ENCODE peak calls at places on chromosomes 12 and 14, in four cellular contexts. Y is SK-N-MC, Z is A549, E is tibial nerve. L is an unnamed sample.
A peak's percentile ranks its signal among the peaks of the same experiment; 100 is the strongest.

GRCh38 chr12:27969901-27970390 is 2.6 kb downstream of the PTHLH start:
- DNase-seq in Z (peak; percentile 47), Y (no peak), E (peak; percentile 22), L (no peak)

GRCh38 chr12:126874427-126875026 is 1392.4 kb upstream of the TMEM132C start:
- DNase-seq in Y (no peak), E (peak; percentile 15), Z (peak; percentile 35), L (peak; percentile 26)

GRCh38 chr12:121085113-121085841 is 46.2 kb upstream of the OASL start:
- DNase-seq in Y (no peak), Z (no peak), E (no peak), L (no peak)

GRCh38 chr14:80427101-80427500 is 215.8 kb upstream of the DIO2 start:
- DNase-seq in Z (no peak), E (no peak), Y (no peak), L (no peak)

GRCh38 chr12:98698603-98699463 is 53.7 kb downstream of the APAF1 start:
- DNase-seq in Z (peak; percentile 66), Y (peak; percentile 22), E (peak; percentile 19), L (peak; percentile 55)

GRCh38 chr12:2215709-2216560 is 163.1 kb downstream of the CACNA1C start:
- DNase-seq in E (no peak), Y (no peak), Z (no peak), L (no peak)

GRCh38 chr14:68734231-68734732 is 58.6 kb downstream of the ZFP36L1 start:
- DNase-seq in E (no peak), Z (no peak), Y (no peak), L (no peak)

GRCh38 chr12:52361553-52361952 is 5.7 kb downstream of the KRT85 start:
- DNase-seq in Y (no peak), E (no peak), Z (no peak), L (no peak)

GRCh38 chr14:93914278-93914677 is 12.9 kb upstream of the FAM181A start:
- DNase-seq in Z (no peak), E (no peak), Y (no peak), L (no peak)

GRCh38 chr14:32277998-32278397 is 51.1 kb upstream of the AKAP6 start:
- DNase-seq in Z (no peak), Y (no peak), E (no peak), L (no peak)

GRCh38 chr14:25042362-25043299 is 7.3 kb downstream of the STXBP6 start:
- DNase-seq in Y (no peak), E (no peak), Z (no peak), L (no peak)

DNA sequence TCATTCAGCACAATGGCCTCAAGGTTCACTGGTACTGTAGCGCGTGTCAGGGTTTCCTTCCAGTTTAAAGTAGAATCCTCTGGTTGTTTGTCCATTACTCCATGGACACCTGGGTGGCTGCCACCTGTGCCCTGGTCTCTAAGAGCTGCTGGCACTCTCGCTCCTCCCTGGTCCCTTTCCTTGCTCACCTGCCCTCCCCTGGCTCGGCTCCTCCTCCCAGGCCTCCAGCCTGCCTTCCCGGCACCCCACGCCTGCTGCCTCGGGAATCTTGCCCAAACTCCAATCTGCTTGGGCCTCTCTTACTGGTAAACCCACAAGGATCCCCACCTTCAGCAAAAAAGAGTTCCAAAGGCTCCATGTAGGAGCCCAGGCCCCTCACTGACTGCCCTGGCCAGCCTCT is 154.4 kb upstream of the DIO3 start:
- DNase-seq in Z (no peak), Y (no peak), E (no peak), L (no peak)
- H3K9me3 ChIP-seq in Z (no peaks in the 10 kb centered on the region), Y (no peaks in the 10 kb centered on the region), E (no peaks in the 10 kb centered on the region), L (no peaks in the 10 kb centered on the region)

DNA sequence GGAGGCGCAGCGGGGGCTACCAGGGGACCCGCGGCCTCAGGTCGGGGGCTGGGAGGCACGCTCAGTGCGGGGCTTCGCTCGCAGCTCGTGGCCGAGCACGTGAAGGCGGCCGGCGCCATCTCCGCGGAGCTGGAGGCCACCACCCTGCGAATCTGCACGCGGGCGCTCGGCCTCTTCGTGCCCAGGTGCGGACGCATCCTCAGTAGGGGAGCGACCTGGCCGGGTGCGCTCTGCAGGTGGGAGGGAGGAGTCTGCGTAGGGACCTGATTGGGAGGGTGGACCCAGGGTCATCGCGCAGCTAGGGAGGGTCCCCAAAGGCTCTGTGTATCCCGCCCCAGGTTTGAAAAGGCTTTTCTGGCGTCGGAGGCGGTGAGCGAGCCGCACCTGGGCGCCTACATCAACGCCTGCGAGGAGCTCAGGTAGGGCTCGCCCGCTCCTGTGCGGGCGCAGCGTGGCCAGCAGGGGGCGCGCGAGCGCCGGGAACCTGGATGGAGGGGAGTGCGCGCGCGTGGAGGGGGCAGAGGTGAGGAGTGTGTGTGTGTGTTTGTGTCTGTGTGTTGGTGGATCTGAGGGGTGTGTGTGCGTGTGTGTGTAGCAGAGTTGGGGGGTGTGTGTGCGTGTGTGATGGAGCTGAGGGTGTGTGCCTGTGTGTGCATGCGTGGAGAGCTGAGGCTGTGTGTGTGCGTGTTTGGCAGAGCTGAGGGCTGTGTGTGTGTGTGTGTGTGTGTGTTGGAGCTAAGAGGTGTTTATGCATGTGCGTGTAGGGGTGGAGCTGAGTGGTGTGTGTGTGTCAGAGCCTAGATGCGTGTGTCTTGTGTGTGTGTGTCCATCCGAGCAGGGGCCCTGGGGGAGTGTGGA is 10.4 kb downstream of the EXOC3L4 start:
- DNase-seq in Z (no peak), Y (no peak), E (peak; percentile 53), L (peak; percentile 84)
- H3K4me3 ChIP-seq in Z (peak overlapping the region; percentile 42), Y (peak overlapping the region; percentile 69), E (no peak overlapping the region), L (no peak overlapping the region)

GRCh38 chr12:132948146-132949066 is 7.7 kb downstream of the ZNF605 start:
- DNase-seq in Z (no peak), E (no peak), Y (no peak), L (no peak)

GRCh38 chr12:132942611-132943010 is 13.5 kb downstream of the ZNF605 start:
- DNase-seq in E (no peak), Y (no peak), Z (no peak), L (no peak)

GRCh38 chr12:132945806-132946506 is 10.2 kb downstream of the ZNF605 start:
- DNase-seq in Y (no peak), E (no peak), Z (no peak), L (no peak)

GRCh38 chr12:132949936-132950837 is 5.9 kb downstream of the ZNF605 start:
- DNase-seq in Y (no peak), E (no peak), Z (no peak), L (no peak)

GRCh38 chr12:132946507-132946820 is 9.6 kb downstream of the ZNF605 start:
- DNase-seq in Y (no peak), E (no peak), Z (no peak), L (no peak)
- H3K9me3 ChIP-seq in Y (peaks cover 22% of the 10 kb centered on the region), E (peaks cover 100% of the 10 kb centered on the region), Z (peaks cover 96% of the 10 kb centered on the region), L (no peaks in the 10 kb centered on the region)

GRCh38 chr12:113467514-113468364 is 3.9 kb downstream of the LHX5 start:
- DNase-seq in E (no peak), Z (no peak), Y (no peak), L (no peak)
- H3K4me3 ChIP-seq in E (peak overlapping the region; percentile 35), Z (no peak overlapping the region), Y (no peak overlapping the region), L (no peak overlapping the region)

L was measured in ovary.